ENCODE peak calls at places on chromosomes 2 and 18, in four cellular contexts. J is kidney, U is Calu3, R is GM06990. N is an unnamed sample.

GRCh38 chr2:240968731-240969624 is 29.4 kb upstream of the SNED1 start:
- DNase-seq in J (peak), U (no peak), R (no peak), N (no peak)

GRCh38 chr18:61443311-61443710 is 110.1 kb downstream of the CDH20 start:
- DNase-seq in J (no peak), U (no peak), R (no peak), N (no peak)

GRCh38 chr2:111068435-111069058 is 52.2 kb upstream of the BCL2L11 start:
- DNase-seq in J (no peak), U (peak), R (no peak), N (no peak)

GRCh38 chr2:109638807-109639206 is 24.6 kb downstream of the SOWAHC start:
- DNase-seq in J (no peak), U (no peak), R (peak), N (no peak)

GRCh38 chr18:61531182-61531581 is 198.0 kb downstream of the CDH20 start:
- DNase-seq in J (no peak), U (no peak), R (no peak), N (no peak)

GRCh38 chr2:121343191-121343590 is 58.2 kb upstream of the TFCP2L1 start:
- DNase-seq in J (no peak), U (no peak), R (no peak), N (no peak)

GRCh38 chr2:235472443-235472842 is 21.4 kb upstream of the AGAP1 start:
- DNase-seq in J (no peak), U (no peak), R (no peak), N (no peak)

GRCh38 chr2:202221873-202222272 is 16.5 kb downstream of the SUMO1 start:
- DNase-seq in J (no peak), U (no peak), R (no peak), N (no peak)

GRCh38 chr2:38740851-38741541 is 10.2 kb downstream of the SRSF7 start:
- DNase-seq in J (no peak), U (no peak), R (no peak), N (no peak)

GRCh38 chr2:634041-634440 is 43.2 kb downstream of the TMEM18 start:
- DNase-seq in J (no peak), U (no peak), R (no peak), N (no peak)

GRCh38 chr2:107263596-107264090 is 377.7 kb upstream of the ST6GAL2 start:
- DNase-seq in J (no peak), U (no peak), R (no peak), N (no peak)

GRCh38 chr18:10351221-10351795 is 103.1 kb upstream of the APCDD1 start:
- DNase-seq in J (no peak), U (no peak), R (no peak), N (no peak)

GRCh38 chr18:61606759-61607158 is 273.5 kb downstream of the CDH20 start:
- DNase-seq in J (peak), U (peak), R (no peak), N (no peak)

GRCh38 chr18:40810371-40810770 is 1144.7 kb upstream of the PIK3C3 start:
- DNase-seq in J (no peak), U (no peak), R (no peak), N (no peak)

GRCh38 chr2:97714084-97714949 is 941 bp downstream of the ZAP70 start:
- DNase-seq in J (peak), U (no peak), R (no peak), N (no peak)

GRCh38 chr2:238509151-238509820 is 82.6 kb downstream of the ASB1 start:
- DNase-seq in J (peak), U (no peak), R (no peak), N (no peak)

GRCh38 chr2:207692206-207693065 is 19.0 kb upstream of the CCNYL1 start:
- DNase-seq in J (no peak), U (peak), R (no peak), N (peak)

GRCh38 chr2:196131384-196131861 is 40.0 kb downstream of the STK17B start:
- DNase-seq in J (no peak), U (peak), R (peak), N (peak)

GRCh38 chr2:42928692-42929576 is 136.6 kb upstream of the HAAO start:
- DNase-seq in J (no peak), U (no peak), R (no peak), N (no peak)

GRCh38 chr2:94874277-94874997 is 3.2 kb downstream of the TEKT4 start:
- DNase-seq in J (peak), U (peak), R (peak), N (peak)

GRCh38 chr2:239279508-239280295 is 121.1 kb downstream of the HDAC4 start:
- DNase-seq in J (no peak), U (no peak), R (no peak), N (no peak)

GRCh38 chr2:42252464-42252863 is 83.3 kb downstream of the EML4 start:
- DNase-seq in J (no peak), U (no peak), R (no peak), N (no peak)

GRCh38 chr18:79524181-79525078 is 128.7 kb downstream of the NFATC1 start:
- DNase-seq in J (peak), U (no peak), R (peak), N (peak)

GRCh38 chr18:68725341-68725740 is 10.4 kb upstream of the TMX3 start:
- DNase-seq in J (no peak), U (no peak), R (no peak), N (no peak)

GRCh38 chr18:56542488-56542887 is 95.9 kb downstream of the TXNL1 start:
- DNase-seq in J (no peak), U (no peak), R (no peak), N (no peak)

GRCh38 chr2:207813221-207813916 is 43.7 kb upstream of the FZD5 start:
- DNase-seq in J (no peak), U (no peak), R (no peak), N (no peak)

GRCh38 chr2:47626664-47627063 is 156.3 kb upstream of the MSH6 start:
- DNase-seq in J (no peak), U (no peak), R (no peak), N (no peak)

GRCh38 chr2:7044253-7045250 is 127.3 kb downstream of the RNF144A start:
- DNase-seq in J (peak), U (peak), R (no peak), N (peak)

GRCh38 chr2:72745679-72746368 is 80.0 kb downstream of the EXOC6B start:
- DNase-seq in J (no peak), U (peak), R (no peak), N (peak)

GRCh38 chr18:48037481-48038271 is 107.2 kb upstream of the SMAD2 start:
- DNase-seq in J (peak), U (peak), R (no peak), N (no peak)

GRCh38 chr2:219254590-219255219 is 987 bp upstream of the TUBA4A start:
- DNase-seq in J (peak), U (no peak), R (peak), N (peak)

GRCh38 chr2:104872866-104873688 is 19.2 kb downstream of the POU3F3 start:
- DNase-seq in J (peak), U (peak), R (no peak), N (peak)

DNA sequence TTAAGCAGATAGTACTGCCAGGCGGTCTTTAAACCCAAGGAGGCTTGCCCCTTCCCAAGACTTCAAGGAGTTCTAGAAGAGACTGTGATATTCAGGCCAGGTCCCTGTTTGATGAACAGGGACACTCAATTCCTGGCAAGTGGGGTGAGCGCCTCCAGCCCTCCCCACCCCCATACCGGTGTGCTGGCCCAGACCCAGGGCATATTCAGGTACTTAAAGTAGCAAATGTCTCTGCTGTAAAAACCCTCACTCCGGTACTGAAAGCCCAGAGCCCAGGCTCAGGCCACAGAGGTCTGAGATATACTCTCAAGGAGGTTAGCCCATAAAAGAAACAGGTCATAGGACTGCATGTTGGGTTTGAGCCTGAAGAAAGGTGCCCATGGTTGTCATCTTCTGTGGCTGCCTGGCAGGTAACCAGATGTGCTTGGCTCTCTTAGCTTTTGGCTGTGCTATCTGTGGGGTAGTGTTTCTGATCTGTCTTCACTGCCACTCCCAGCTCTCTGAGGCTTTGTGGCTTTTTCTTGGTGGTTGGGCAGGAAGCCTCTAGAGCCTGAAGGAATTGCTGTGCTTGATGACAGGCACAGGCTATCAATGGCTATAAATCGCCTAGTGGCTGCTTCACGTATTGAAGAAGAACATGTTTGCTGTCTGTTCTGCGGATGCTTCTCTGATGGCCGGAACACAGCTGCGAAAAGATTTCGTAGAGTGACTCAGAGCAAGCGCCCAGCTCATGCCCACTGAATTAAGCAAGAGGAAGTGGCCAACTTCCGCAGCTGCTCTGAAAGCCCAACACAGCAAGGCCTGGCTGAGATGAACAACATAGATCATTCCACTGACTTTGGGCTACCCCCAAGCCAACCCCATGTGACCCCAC is 63.3 kb upstream of the ALPP start:
- DNase-seq in J (peak), U (no peak), R (peak), N (peak)
- TF ChIP-seq CTCF in J (no peak), U (no peak), R (peak), N (no peak)

GRCh38 chr2:199603748-199604291 is 146.1 kb upstream of the SATB2 start:
- DNase-seq in J (no peak), U (no peak), R (no peak), N (no peak)

GRCh38 chr2:199602896-199603482 is 145.2 kb upstream of the SATB2 start:
- DNase-seq in J (no peak), U (no peak), R (no peak), N (no peak)

GRCh38 chr2:199602271-199602895 is 144.6 kb upstream of the SATB2 start:
- DNase-seq in J (no peak), U (peak), R (no peak), N (peak)

GRCh38 chr2:199607914-199608313 is 150.2 kb upstream of the SATB2 start:
- DNase-seq in J (no peak), U (no peak), R (no peak), N (no peak)

GRCh38 chr2:199606193-199606780 is 148.5 kb upstream of the SATB2 start:
- DNase-seq in J (no peak), U (no peak), R (no peak), N (no peak)
- TF ChIP-seq CTCF in J (no peak), U (peak), R (peak), N (no peak)

GRCh38 chr2:10790228-10790973 is 22.2 kb downstream of the PDIA6 start:
- DNase-seq in J (no peak), U (no peak), R (no peak), N (peak)

GRCh38 chr2:10794891-10795290 is 17.7 kb downstream of the PDIA6 start:
- DNase-seq in J (no peak), U (no peak), R (no peak), N (no peak)

GRCh38 chr2:10795508-10796046 is 17.0 kb downstream of the PDIA6 start:
- DNase-seq in J (no peak), U (no peak), R (no peak), N (no peak)

GRCh38 chr2:10792001-10792400 is 20.6 kb downstream of the PDIA6 start:
- DNase-seq in J (no peak), U (no peak), R (no peak), N (no peak)

GRCh38 chr2:10792660-10793400 is 19.8 kb downstream of the PDIA6 start:
- DNase-seq in J (peak), U (no peak), R (no peak), N (no peak)
- TF ChIP-seq CTCF in J (no peak), U (no peak), R (no peak), N (no peak)

DNA sequence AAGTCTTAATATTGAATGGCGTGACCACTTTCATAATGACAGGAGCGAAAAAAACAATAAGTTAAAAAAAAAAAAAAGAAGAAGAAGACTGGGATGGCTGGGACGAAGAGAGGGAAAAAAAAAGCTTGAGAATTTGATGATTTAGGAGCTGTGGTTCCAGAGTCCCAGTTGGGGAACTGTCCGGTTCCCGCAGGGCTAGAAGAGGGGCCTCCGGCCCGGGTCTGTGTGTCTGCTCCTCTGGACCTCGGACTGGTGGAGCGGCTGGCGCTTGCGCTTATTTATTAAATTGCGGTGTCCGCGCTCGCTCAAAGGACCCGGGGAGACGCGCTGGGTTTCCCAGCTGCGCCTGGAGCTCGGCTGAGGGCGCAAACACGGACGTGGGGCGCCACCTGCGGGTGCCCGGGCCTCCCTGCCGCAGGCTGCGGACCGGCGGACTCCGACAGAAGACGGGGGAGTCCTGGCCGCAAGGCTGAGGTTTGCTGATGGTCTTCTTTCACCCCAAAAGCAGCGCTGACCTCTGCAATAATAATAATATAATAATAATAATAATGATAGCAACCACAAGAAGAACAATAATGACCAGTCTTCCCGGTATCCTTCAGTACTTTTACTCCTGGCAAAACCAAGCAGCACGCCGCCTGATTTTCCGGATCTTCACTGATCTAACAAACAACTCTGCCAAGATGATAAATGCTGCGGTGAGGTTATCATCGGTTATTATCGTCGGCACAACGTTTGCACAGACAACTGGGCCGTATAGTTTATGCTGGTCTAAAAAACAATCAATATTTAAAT is at the start of gene CBLN2:
- DNase-seq in J (peak), U (peak), R (peak), N (peak)
- TF ChIP-seq CTCF in J (peak), U (peak), R (peak), N (peak)

GRCh38 chr2:30567317-30567716 is 120.3 kb downstream of the LCLAT1 start:
- DNase-seq in J (no peak), U (no peak), R (no peak), N (no peak)
- TF ChIP-seq CTCF in J (no peak), U (no peak), R (no peak), N (no peak)

GRCh38 chr2:61065706-61066688 is at the start of gene SANBR:
- DNase-seq in J (peak), U (peak), R (peak), N (peak)
- TF ChIP-seq CTCF in J (no peak), U (no peak), R (no peak), N (no peak)

DNA sequence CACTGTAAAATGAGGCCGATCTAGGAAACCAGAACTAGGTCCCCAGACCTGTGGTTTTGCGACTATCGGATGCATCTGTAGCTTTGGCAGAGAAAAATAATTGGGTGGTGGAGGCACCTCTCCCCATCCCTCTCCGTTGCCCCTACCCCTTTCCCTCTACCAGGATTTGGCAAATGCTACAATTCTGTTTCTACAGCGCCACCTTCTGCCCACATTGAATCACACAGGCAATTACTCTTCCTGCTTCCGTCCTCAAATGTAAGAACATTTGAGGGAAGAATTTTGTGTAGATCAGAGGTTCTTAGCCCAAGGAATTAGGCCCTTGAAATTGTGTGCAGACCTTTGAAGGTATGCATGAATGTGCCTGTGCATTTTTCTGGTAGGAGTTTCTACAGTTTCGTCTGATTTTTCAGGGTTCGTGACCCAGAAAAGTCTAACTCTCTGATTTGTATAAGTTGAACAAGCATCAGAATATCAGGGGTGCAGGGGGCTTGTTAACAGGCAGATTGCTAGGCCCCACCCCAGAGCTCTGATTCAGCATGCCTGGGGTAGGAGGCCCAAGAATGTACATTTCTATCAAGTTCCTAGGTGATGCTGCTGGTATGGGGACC is 11.2 kb downstream of the ATP6V1B1 start:
- DNase-seq in J (no peak), U (peak), R (no peak), N (peak)
- TF ChIP-seq CTCF in J (peak), U (peak), R (peak), N (peak)

GRCh38 chr2:191728710-191729597 is 51.0 kb downstream of the NABP1 start:
- DNase-seq in J (no peak), U (peak), R (no peak), N (no peak)
- TF ChIP-seq CTCF in J (no peak), U (no peak), R (peak), N (no peak)

DNA sequence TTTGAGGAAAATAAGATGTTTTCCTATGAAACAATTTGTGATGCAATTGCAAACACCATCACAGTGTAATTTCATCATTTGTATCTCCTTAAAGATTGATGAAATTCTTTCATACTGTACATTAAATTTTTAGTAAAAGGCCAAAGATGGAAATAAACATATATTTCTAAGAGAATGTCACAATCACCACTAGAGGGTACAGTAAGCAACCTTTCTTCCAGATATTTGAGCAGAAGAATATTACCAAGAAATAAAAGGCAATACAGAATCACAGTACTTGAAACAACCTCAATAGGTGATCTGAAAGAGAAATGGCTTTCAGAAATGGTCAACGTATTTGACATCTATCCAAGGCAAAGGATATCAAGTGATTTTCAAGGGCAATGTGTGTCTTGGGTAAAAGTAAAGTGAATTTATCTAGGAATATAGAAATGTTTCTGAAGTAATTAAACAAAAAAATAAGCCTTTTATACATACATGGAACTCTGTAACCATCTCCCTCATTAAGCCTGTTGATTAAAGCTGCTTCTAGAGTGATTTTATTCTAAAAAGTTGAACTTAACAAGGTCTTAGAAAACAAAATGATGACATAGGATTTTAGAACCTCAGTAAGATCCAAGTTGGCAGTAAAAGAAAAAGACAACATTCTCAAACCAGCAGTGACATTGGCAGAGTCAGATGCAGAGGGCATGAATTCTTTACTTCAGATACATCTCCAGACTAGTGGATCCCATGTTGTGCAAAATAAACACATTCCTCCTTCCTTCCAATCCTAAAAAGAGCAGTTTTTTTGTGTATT is 90.3 kb upstream of the SESTD1 start:
- DNase-seq in J (no peak), U (no peak), R (no peak), N (no peak)
- TF ChIP-seq CTCF in J (no peak), U (peak), R (peak), N (no peak)

GRCh38 chr2:211055438-211055837 is 499.0 kb downstream of the CPS1 start:
- DNase-seq in J (no peak), U (peak), R (no peak), N (no peak)
- TF ChIP-seq CTCF in J (no peak), U (no peak), R (peak), N (no peak)

N was measured in GM20000.